ENCODE peak calls at places on chromosome 18, in four cellular contexts. E, W, L and H are unnamed samples. For H3K4me1, the result is how much of the 10 kb centered on the place peaks cover.

GRCh38 chr18:41524674-41525470 is 430.2 kb upstream of the PIK3C3 start:
- DNase-seq in L (no peak), W (no peak), E (no peak), H (no peak)

GRCh38 chr18:22346342-22346967 is 71.3 kb downstream of the CTAGE1 start:
- DNase-seq in E (no peak), W (peak), L (peak), H (peak)

GRCh38 chr18:26863122-26863879 is 2.2 kb downstream of the AQP4 start:
- DNase-seq in E (peak), L (peak), W (peak), H (peak)

GRCh38 chr18:21857871-21858270 is 117.3 kb downstream of the MIB1 start:
- DNase-seq in W (no peak), E (no peak), L (no peak), H (no peak)

GRCh38 chr18:27608742-27609141 is 423.6 kb upstream of the CHST9 start:
- DNase-seq in L (no peak), E (no peak), W (no peak), H (no peak)

GRCh38 chr18:50131591-50131990 is 63.4 kb downstream of the MYO5B start:
- DNase-seq in L (no peak), W (no peak), E (no peak), H (no peak)

GRCh38 chr18:3914833-3915598 is 465.0 kb downstream of the TGIF1 start:
- DNase-seq in L (no peak), W (no peak), E (no peak), H (no peak)

GRCh38 chr18:21600526-21601410 is at the start of gene ESCO1:
- DNase-seq in L (peak), W (peak), E (peak), H (peak)

GRCh38 chr18:26511339-26512071 is 36.8 kb downstream of the KCTD1 start:
- DNase-seq in W (no peak), E (no peak), L (no peak), H (no peak)

GRCh38 chr18:3279201-3280185 is 17.6 kb downstream of the MYL12B start:
- DNase-seq in L (no peak), W (no peak), E (no peak), H (no peak)

GRCh38 chr18:10660485-10660884 is 134.7 kb downstream of the NAPG start:
- DNase-seq in L (no peak), W (no peak), E (peak), H (peak)

GRCh38 chr18:66377291-66377690 is 226.6 kb downstream of the CDH19 start:
- DNase-seq in W (no peak), L (no peak), E (no peak), H (no peak)

GRCh38 chr18:52333860-52334259 is 6.1 kb upstream of the DCC start:
- DNase-seq in E (no peak), W (no peak), L (no peak), H (no peak)

GRCh38 chr18:40415224-40415791 is 1539.7 kb upstream of the PIK3C3 start:
- DNase-seq in E (no peak), W (no peak), L (no peak), H (no peak)

GRCh38 chr18:478679-479078 is 21.8 kb downstream of the COLEC12 start:
- DNase-seq in E (no peak), L (no peak), W (no peak), H (no peak)

GRCh38 chr18:369224-370010 is 101.6 kb upstream of the THOC1 start:
- DNase-seq in E (no peak), W (no peak), L (no peak), H (no peak)

GRCh38 chr18:35174093-35174731 is 66.6 kb upstream of the ZNF397 start:
- DNase-seq in E (no peak), W (no peak), L (no peak), H (no peak)

GRCh38 chr18:50675043-50675442 is 115.2 kb downstream of the MAPK4 start:
- DNase-seq in E (no peak), L (no peak), W (no peak), H (no peak)

GRCh38 chr18:76213996-76214395 is 281.0 kb downstream of the ZNF516 start:
- DNase-seq in E (no peak), L (no peak), W (no peak), H (no peak)

GRCh38 chr18:26356045-26356785 is 130.0 kb downstream of the TAF4B start:
- DNase-seq in E (no peak), W (no peak), L (no peak), H (no peak)

GRCh38 chr18:66048404-66048803 is 297.6 kb downstream of the CDH7 start:
- DNase-seq in L (no peak), W (no peak), E (no peak), H (no peak)

GRCh38 chr18:7839548-7839947 is 272.4 kb downstream of the PTPRM start:
- DNase-seq in L (no peak), W (no peak), E (no peak), H (no peak)

GRCh38 chr18:11553098-11553940 is 56.1 kb upstream of the SLC35G4 start:
- DNase-seq in E (no peak), W (no peak), L (peak), H (no peak)

GRCh38 chr18:39602112-39602511 is 2036.5 kb upstream of the CELF4 start:
- DNase-seq in L (no peak), E (no peak), W (no peak), H (no peak)

GRCh38 chr18:40937386-40937785 is 1017.6 kb upstream of the PIK3C3 start:
- DNase-seq in W (no peak), E (no peak), L (no peak), H (no peak)

DNA sequence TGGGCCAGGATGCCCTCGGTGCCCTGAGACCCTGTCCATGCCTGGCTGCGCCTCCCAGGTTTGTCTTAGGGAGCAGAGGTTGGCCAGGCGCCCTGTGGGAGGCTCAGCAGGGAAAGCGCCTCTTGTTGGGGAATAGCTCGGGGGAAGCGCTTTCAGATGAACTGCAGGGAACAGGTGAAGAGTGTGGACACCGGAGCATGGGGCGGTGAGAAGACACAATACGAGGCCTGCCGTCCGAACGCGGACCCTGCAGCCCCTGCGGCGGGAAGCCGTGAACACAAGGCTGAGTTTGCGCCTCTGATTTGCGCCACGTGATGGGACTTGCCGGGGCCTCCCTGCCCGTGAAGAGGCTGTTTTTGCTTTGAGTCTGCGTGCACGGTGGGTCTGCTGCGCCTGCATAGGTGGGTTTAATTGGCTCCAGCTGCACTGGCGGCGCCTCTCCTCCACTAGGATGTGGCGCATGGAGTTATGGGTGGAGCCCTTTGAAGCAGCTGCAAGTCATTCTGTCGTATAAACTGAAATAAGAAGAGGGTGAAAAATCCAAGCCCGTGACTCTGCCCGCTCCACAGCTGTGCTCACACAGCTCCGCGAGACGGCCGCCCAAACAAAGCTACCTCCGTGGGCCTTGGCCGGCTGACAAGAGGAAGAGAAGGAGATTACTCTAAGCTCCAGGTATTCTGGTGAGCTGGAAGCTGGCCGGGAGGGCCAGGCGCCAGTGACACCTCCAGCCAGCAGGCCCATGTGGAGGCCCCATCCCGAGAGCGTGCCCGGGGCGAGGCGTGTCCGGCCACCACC is 103.5 kb upstream of the CTDP1 start:
- DNase-seq in W (peak), L (peak), E (no peak), H (peak)
- TF ChIP-seq CTCF in W (no peak), L (peak), E (no peak), H (no peak)

GRCh38 chr18:48762836-48763713 is 187.7 kb downstream of the SMAD7 start:
- DNase-seq in L (no peak), E (peak), W (no peak), H (peak)
- H3K4me1 ChIP-seq in L (under half), E (under half), W (half or more), H (under half)

GRCh38 chr18:62832282-62832681 is 116.9 kb downstream of the PHLPP1 start:
- DNase-seq in E (no peak), W (no peak), L (no peak), H (no peak)
- TF ChIP-seq CTCF in E (no peak), W (no peak), L (no peak), H (no peak)

GRCh38 chr18:9105420-9105819 is 2.9 kb downstream of the NDUFV2 start:
- DNase-seq in L (no peak), E (no peak), W (no peak), H (no peak)
- H3K4me1 ChIP-seq in L (half or more), E (half or more), W (half or more), H (under half)

GRCh38 chr18:74819433-74820059 is 221.9 kb downstream of the ZNF407 start:
- DNase-seq in E (no peak), W (no peak), L (no peak), H (no peak)
- TF ChIP-seq CTCF in E (peak), W (no peak), L (peak), H (peak)

DNA sequence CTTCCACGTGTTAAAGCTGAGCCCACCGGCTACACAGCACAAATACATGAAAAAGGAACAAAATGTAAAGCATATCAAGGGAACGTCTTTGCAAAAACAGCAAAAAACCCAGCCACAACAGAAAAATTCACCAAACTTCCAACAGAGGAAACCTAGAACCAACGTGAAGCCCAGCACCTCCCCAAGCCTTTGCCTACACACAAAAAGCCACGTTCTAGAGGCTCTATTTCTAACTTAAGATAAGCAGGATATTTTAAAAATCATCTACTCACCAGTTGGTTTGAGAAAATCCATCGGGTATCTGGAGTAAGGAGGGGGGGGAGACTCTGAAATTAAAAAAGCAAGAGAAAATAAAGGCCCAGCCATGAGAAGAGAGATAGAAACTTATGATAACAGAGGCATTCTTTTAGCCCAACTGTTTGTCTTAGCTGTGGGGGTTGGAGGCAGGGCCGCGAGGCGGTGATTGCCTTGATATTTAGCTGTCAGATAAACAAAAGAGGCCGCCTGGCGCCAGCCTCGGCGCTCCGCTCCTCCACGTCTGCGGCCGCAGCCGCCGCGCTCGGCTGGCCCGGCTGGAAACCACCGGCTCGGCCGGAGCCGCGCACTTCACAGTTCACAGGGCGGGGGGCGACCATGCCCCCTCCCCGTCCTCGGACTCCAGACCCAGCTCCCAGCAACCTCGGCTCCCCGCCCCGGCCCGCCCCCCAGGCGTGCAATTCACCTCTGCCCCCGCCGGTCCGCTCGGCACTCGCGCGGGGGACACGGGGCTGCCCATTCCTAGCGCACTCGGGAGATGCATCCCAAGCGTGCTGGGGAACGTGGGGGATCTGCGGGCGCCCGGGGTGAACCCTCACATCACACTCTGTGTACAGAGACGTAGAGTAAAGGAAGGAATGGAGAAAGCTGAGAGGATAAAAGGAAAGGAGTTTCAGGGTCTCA is 2.4 kb downstream of the SMAD7 start:
- DNase-seq in L (peak), W (no peak), E (no peak), H (peak)
- H3K4me1 ChIP-seq in L (under half), W (half or more), E (half or more), H (under half)

GRCh38 chr18:70299393-70299792 is 10.5 kb downstream of the SOCS6 start:
- DNase-seq in W (no peak), L (no peak), E (no peak), H (no peak)
- TF ChIP-seq CTCF in W (no peak), L (no peak), E (no peak), H (no peak)

DNA sequence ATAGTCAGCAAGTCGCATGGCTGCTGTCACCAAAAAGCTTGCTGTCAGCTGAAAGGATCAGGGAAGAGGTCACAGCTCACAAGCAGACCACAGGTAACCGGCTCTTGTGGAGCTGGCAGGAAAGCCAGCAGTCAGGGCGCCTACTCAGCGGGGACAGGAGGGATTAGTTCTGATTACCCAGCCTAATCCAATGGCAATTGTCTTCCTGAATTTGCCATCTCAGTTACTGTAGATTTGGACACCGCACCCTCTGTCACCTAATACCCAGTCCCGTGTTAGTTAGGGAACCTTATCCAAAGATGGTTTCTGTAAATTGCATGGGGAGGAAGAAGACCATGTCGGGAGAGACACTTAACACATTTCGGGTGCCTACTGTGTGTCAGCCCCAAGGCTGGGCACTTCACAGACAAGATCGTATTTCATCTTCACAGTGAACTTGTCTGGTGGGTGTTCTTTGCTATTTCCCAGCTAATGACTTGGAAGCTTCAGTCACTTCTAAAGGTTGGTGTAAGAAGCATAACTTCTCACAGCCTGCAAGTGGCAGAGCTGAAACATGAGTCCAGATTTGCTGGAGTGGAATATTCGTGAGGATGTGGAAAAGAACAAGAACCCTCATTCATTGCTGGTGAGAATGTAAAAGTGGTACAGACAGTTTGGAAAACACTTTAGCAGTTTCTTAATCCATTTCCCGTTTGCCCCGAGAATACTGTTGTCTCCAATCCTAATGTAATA is 9.9 kb downstream of the ALPK2 start:
- DNase-seq in E (peak), L (no peak), W (no peak), H (no peak)
- H3K4me1 ChIP-seq in E (under half), L (under half), W (under half), H (under half)

GRCh38 chr18:24234330-24234729 is 95.5 kb downstream of the CABYR start:
- DNase-seq in E (no peak), W (peak), L (peak), H (peak)
- TF ChIP-seq CTCF in E (no peak), W (no peak), L (no peak), H (no peak)